ENCODE peak calls at places on chromosomes 11 and 22, in four cellular contexts. F is HCT116, L is AG04450, U is psoas muscle. G is an unnamed sample.

GRCh38 chr22:36327922-36328551 is 59.7 kb downstream of the MYH9 start:
- DNase-seq in F (no peak), L (peak; percentile 64), U (no peak), G (no peak)

GRCh38 chr22:39457546-39458442 is 982 bp downstream of the MGAT3 start:
- DNase-seq in F (no peak), L (no peak), U (no peak), G (no peak)

GRCh38 chr11:33307984-33308383 is 50.8 kb downstream of the HIPK3 start:
- DNase-seq in F (no peak), L (no peak), U (no peak), G (no peak)

GRCh38 chr11:12143461-12144258 is 33.3 kb downstream of the MICAL2 start:
- DNase-seq in F (no peak), L (no peak), U (no peak), G (peak; percentile 50)

GRCh38 chr22:16958475-16958874 is 49.5 kb downstream of the GAB4 start:
- DNase-seq in F (no peak), L (no peak), U (no peak), G (no peak)

GRCh38 chr22:24305260-24305692 is 34.6 kb downstream of the SPECC1L start:
- DNase-seq in F (no peak), L (no peak), U (no peak), G (no peak)

GRCh38 chr11:10692716-10693115 is 839 bp downstream of the IRAG1 start:
- DNase-seq in F (no peak), L (no peak), U (no peak), G (no peak)

GRCh38 chr11:6925636-6926207 is 504 bp upstream of the ZNF215 start:
- DNase-seq in F (peak; percentile 54), L (no peak), U (no peak), G (no peak)

GRCh38 chr11:124608146-124608545 is 3.1 kb upstream of the PANX3 start:
- DNase-seq in F (no peak), L (no peak), U (no peak), G (no peak)

GRCh38 chr11:97743205-97743742 is 1277.5 kb upstream of the CNTN5 start:
- DNase-seq in F (no peak), L (no peak), U (no peak), G (no peak)

GRCh38 chr11:9972917-9973504 is 309.1 kb downstream of the SWAP70 start:
- DNase-seq in F (peak; percentile 16), L (no peak), U (no peak), G (peak; percentile 13)

GRCh38 chr11:61787928-61788491 is 4.4 kb downstream of the TMEM258 start:
- DNase-seq in F (peak; percentile 48), L (peak; percentile 3), U (peak; percentile 19), G (peak; percentile 69)

GRCh38 chr11:86360775-86361395 is 13.8 kb upstream of the CCDC81 start:
- DNase-seq in F (peak; percentile 23), L (peak; percentile 24), U (no peak), G (no peak)

GRCh38 chr22:39242389-39242808 is 2.4 kb downstream of the PDGFB start:
- DNase-seq in F (no peak), L (no peak), U (no peak), G (no peak)

GRCh38 chr11:95931916-95932315 is 8.0 kb upstream of the MTMR2 start:
- DNase-seq in F (no peak), L (no peak), U (no peak), G (no peak)

GRCh38 chr11:15613799-15614198 is 499.1 kb downstream of the INSC start:
- DNase-seq in F (no peak), L (no peak), U (no peak), G (no peak)

GRCh38 chr11:64181506-64182411 is 4.2 kb upstream of the STIP1 start:
- DNase-seq in F (peak; percentile 72), L (peak; percentile 71), U (peak; percentile 97), G (peak; percentile 88)

GRCh38 chr11:131773626-131774025 is 403.2 kb downstream of the NTM start:
- DNase-seq in F (no peak), L (no peak), U (no peak), G (no peak)

GRCh38 chr11:130383363-130384168 is 44.8 kb downstream of the ADAMTS8 start:
- DNase-seq in F (no peak), L (peak; percentile 97), U (peak; percentile 84), G (peak; percentile 14)

GRCh38 chr22:40055143-40055926 is 60.6 kb downstream of the FAM83F start:
- DNase-seq in F (no peak), L (no peak), U (no peak), G (no peak)

GRCh38 chr11:65625628-65626342 is 10.2 kb downstream of the PCNX3 start:
- DNase-seq in F (no peak), L (no peak), U (no peak), G (peak; percentile 34)

GRCh38 chr11:66970808-66971442 is 4.2 kb upstream of the C11orf86 start:
- DNase-seq in F (peak; percentile 89), L (peak; percentile 99), U (no peak), G (peak; percentile 71)

GRCh38 chr11:116312560-116313340 is 460.0 kb downstream of the BUD13 start:
- DNase-seq in F (no peak), L (no peak), U (peak; percentile 82), G (peak; percentile 68)

GRCh38 chr22:24938741-24939341 is 7.7 kb downstream of the LHFPL7 start:
- DNase-seq in F (no peak), L (no peak), U (no peak), G (peak; percentile 57)

GRCh38 chr11:76807206-76807875 is 24.2 kb downstream of the TSKU start:
- DNase-seq in F (no peak), L (no peak), U (peak; percentile 93), G (peak; percentile 90)

GRCh38 chr11:14386895-14387480 is 28.0 kb upstream of the RRAS2 start:
- DNase-seq in F (no peak), L (no peak), U (no peak), G (no peak)

GRCh38 chr11:16891964-16892363 is 122.2 kb downstream of the PLEKHA7 start:
- DNase-seq in F (no peak), L (no peak), U (no peak), G (no peak)

GRCh38 chr11:73787051-73787642 is 527 bp upstream of the MRPL48 start:
- DNase-seq in F (no peak), L (no peak), U (no peak), G (peak; percentile 1)

GRCh38 chr11:113550179-113550578 is 75.0 kb upstream of the DRD2 start:
- DNase-seq in F (no peak), L (no peak), U (no peak), G (no peak)

GRCh38 chr22:21009638-21010425 is 5.1 kb upstream of the P2RX6 start:
- DNase-seq in F (no peak), L (no peak), U (no peak), G (peak; percentile 47)

GRCh38 chr11:40328890-40329617 is 1130.4 kb downstream of the LRRC4C start:
- DNase-seq in F (no peak), L (peak; percentile 100), U (no peak), G (peak; percentile 26)

GRCh38 chr22:33518405-33518804 is 401.9 kb downstream of the LARGE1 start:
- DNase-seq in F (no peak), L (no peak), U (no peak), G (no peak)

GRCh38 chr11:124896821-124897391 is 759 bp downstream of the ROBO4 start:
- DNase-seq in F (no peak), L (no peak), U (peak; percentile 80), G (no peak)

DNA sequence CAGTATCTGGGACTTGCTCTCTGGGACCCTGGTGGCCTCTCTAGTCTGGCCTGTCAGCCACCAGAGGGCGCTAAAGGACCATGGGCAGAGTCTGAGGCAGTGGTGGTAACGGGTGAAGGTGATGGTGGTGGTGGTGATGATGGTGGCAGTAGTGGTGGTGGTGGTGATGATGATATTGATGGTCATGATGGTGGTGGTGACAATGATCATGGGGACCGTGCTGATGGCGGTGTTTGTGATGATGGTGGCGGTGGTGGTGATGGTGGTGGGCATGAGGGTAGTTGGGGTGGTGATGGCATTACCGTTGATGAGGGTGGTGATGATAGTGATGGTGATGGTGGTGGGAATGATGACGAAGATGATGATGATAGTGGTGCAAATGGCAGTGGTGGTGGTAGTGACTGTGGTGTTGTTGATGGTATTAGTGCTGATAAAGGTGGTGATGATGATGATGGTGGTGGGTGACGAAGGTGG is 16.0 kb downstream of the TRPM5 start:
- DNase-seq in F (peak; percentile 52), L (no peak), U (peak; percentile 83), G (peak; percentile 88)
- TF ChIP-seq CTCF in F (peak; percentile 97), L (peak; percentile 83), U (peak; percentile 65), G (peak; percentile 79)

GRCh38 chr22:45549739-45550138 is 47.1 kb downstream of the FBLN1 start:
- DNase-seq in F (no peak), L (no peak), U (no peak), G (no peak)

GRCh38 chr22:45550416-45550815 is 47.7 kb downstream of the FBLN1 start:
- DNase-seq in F (no peak), L (no peak), U (peak; percentile 41), G (no peak)

GRCh38 chr22:45550891-45551290 is 48.2 kb downstream of the FBLN1 start:
- DNase-seq in F (no peak), L (no peak), U (peak; percentile 32), G (no peak)

GRCh38 chr22:45548441-45548840 is 45.8 kb downstream of the FBLN1 start:
- DNase-seq in F (no peak), L (no peak), U (peak; percentile 51), G (no peak)

GRCh38 chr22:45548991-45549736 is 46.5 kb downstream of the FBLN1 start:
- DNase-seq in F (peak; percentile 37), L (peak; percentile 91), U (peak; percentile 68), G (peak; percentile 69)
- TF ChIP-seq CTCF in F (peak; percentile 59), L (peak; percentile 78), U (peak; percentile 7), G (peak; percentile 49)

DNA sequence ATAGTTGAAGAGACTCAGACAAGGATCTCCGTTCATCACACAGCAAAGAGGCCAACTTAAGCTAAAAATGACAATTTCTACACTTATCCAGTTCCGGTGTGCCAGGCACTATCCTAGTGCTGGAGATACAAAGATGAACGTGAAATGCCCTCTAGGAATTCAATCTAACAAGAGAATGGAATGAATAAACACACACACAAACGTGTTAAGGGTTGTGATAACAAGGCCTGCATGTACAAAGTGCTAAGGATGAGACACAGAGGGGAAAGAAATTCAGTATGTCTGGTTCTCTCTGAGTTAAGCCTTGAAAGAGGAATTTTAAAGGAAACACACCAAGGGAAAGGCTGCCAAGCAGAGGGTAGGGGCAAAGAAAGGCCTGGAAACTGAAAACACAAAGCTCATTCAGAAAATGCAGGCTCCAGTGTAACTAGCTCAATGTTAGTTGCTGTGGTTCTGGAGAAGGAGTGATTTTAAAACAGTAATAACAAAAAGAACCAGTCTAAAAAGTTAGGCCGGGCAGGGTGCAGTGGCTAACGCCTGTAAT is 4.2 kb downstream of the CHKA start:
- DNase-seq in F (no peak), L (no peak), U (no peak), G (no peak)
- TF ChIP-seq CTCF in F (no peak), L (no peak), U (no peak), G (no peak)

DNA sequence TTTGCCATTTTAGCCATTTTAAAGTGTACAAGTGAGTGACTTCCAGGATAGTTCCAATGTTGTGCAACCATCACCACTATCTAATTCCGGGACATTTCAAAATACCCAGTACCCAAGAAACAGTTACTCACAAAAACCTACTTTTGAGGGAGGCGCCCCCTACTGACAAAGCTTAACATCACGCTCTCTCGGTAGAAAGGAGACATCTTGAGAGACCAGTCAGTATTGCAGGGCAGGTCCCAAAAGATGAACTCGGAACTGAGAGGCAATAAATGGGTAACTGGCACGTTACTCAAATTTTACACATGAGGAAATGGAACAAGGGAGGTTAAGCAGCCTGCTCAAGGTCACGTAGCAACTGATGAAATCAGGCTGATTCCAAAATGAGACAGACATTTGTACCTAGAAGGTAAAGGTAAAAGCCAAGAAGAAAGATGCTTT is 50.0 kb upstream of the POU2AF1 start:
- DNase-seq in F (peak; percentile 39), L (no peak), U (peak; percentile 65), G (peak; percentile 54)
- TF ChIP-seq CTCF in F (peak; percentile 91), L (peak; percentile 66), U (peak; percentile 44), G (peak; percentile 48)

G was measured in Calu3.